ENCODE peak calls at places on chromosomes 7 and 10, in seven cellular contexts. J, M, D, A, X, Z and R are unnamed samples.

GRCh38 chr10:121338206-121338991 is 259.8 kb downstream of the FGFR2 start:
- DNase-seq in X (no peak), Z (no peak), M (no peak), D (no peak), J (no peak), A (no peak), R (no peak)

GRCh38 chr10:79394631-79395030 is 47.4 kb downstream of the PPIF start:
- DNase-seq in A (peak), D (no peak), J (no peak), M (no peak), Z (no peak), X (no peak), R (no peak)

GRCh38 chr10:42932116-42932515 is 144.8 kb upstream of the RET start:
- DNase-seq in Z (no peak), D (no peak), A (no peak), X (no peak), J (no peak), M (no peak), R (no peak)

GRCh38 chr7:74525881-74526280 is 72.2 kb downstream of the GTF2IRD1 start:
- DNase-seq in D (no peak), A (peak), Z (peak), J (no peak), M (no peak), X (no peak), R (no peak)

GRCh38 chr7:28580626-28581025 is 168.3 kb downstream of the CREB5 start:
- DNase-seq in D (no peak), X (no peak), Z (no peak), A (no peak), J (no peak), M (no peak), R (no peak)

GRCh38 chr7:45598697-45599520 is 24.7 kb downstream of the ADCY1 start:
- DNase-seq in Z (no peak), A (peak), X (no peak), M (no peak), D (no peak), J (no peak), R (no peak)

GRCh38 chr10:68247931-68248330 is 16.0 kb upstream of the ATOH7 start:
- DNase-seq in D (no peak), X (no peak), J (no peak), M (no peak), A (no peak), Z (no peak), R (no peak)

GRCh38 chr7:73992104-73992562 is 35.8 kb upstream of the ELN start:
- DNase-seq in J (no peak), D (no peak), A (no peak), M (no peak), Z (no peak), X (no peak), R (no peak)

GRCh38 chr10:114335614-114336013 is 68.7 kb downstream of the AFAP1L2 start:
- DNase-seq in A (no peak), Z (no peak), D (no peak), J (no peak), X (no peak), M (no peak), R (no peak)

GRCh38 chr7:137757146-137757925 is 89.4 kb downstream of the DGKI start:
- DNase-seq in X (no peak), D (no peak), M (no peak), J (no peak), A (no peak), Z (no peak), R (no peak)

GRCh38 chr7:137832382-137832781 is 14.4 kb downstream of the DGKI start:
- DNase-seq in M (no peak), A (no peak), D (no peak), Z (no peak), X (no peak), J (no peak), R (no peak)

GRCh38 chr7:139958599-139959380 is 104.0 kb downstream of the PARP12 start:
- DNase-seq in M (no peak), X (no peak), A (no peak), Z (no peak), D (no peak), J (no peak), R (no peak)

GRCh38 chr7:68309271-68309670 is 1289.0 kb upstream of the AUTS2 start:
- DNase-seq in J (no peak), Z (no peak), D (no peak), A (no peak), M (no peak), X (no peak), R (no peak)

GRCh38 chr7:87574630-87575029 is 26.1 kb downstream of the ABCB1 start:
- DNase-seq in J (no peak), M (peak), A (no peak), Z (no peak), X (no peak), D (no peak), R (no peak)

GRCh38 chr10:308101-308500 is 172.8 kb downstream of the ZMYND11 start:
- DNase-seq in M (no peak), D (no peak), Z (no peak), A (no peak), X (no peak), J (no peak), R (no peak)

GRCh38 chr10:60816624-60817023 is 38.3 kb downstream of the CDK1 start:
- DNase-seq in J (peak), X (peak), M (peak), A (no peak), D (peak), Z (peak), R (no peak)

GRCh38 chr10:126924915-126925300 is 19.7 kb downstream of the DOCK1 start:
- DNase-seq in Z (no peak), J (no peak), M (peak), X (no peak), D (no peak), A (no peak), R (no peak)

DNA sequence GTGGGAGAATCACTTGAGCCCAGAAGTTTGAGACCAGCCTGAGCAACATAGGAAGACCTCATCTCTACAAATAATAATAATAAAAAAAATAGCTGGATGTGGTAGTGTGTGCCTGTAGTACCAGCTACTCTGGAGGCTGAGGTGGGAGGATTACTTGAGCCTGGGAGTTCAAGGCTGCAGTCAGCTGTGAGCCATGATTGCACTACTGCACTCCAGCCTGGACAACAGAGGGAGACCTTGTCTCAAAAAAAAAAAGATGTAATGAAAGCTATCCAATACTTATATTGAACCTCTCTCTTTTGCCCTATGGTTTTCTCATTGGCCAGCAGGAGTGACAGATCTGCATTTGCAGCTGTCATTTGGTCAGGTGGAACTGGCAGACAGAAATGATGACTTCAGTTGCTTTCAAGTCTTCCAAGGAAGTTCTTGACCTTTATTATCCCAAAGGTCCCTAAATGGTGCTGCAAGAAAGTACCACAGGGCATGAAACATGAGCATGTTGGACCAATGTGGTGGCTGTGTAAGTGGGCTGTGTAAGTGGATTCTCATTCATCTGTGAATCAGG is 99.4 kb downstream of the CALD1 start:
- DNase-seq in J (no peak), D (no peak), A (no peak), X (no peak), Z (no peak), M (no peak), R (no peak)
- TF ChIP-seq CTCF in J (peak), D (no peak), A (no peak), X (no peak), Z (no peak), M (peak), R (no peak)

DNA sequence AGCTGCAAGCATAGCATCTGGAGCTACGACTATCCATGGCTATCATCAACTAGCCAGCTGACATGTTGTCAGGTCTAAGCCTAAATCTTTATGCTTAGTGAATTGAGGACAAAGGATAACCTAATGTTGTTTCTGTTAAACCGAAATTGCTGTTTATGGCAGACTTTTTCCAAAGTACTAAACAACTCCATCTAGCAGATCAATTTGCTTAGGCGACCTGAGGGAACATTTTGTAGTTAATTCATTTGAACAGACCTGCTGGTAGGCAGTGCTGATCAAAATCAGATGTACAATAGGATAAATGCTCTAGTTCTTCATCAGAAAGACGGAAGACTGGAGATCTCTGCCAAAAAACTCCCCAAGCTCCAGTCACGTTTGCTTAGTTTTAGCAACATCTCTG is 301.5 kb upstream of the NRP1 start:
- DNase-seq in A (no peak), Z (no peak), J (no peak), M (no peak), D (no peak), X (no peak), R (no peak)
- TF ChIP-seq CTCF in A (no peak), Z (no peak), J (no peak), M (no peak), D (no peak), X (no peak), R (no peak)

GRCh38 chr7:30412810-30413504 is 65.6 kb downstream of the NOD1 start:
- DNase-seq in A (no peak), J (no peak), Z (peak), X (peak), D (peak), M (peak), R (no peak)
- TF ChIP-seq CTCF in A (no peak), J (peak), Z (peak), X (peak), D (peak), M (peak), R (no peak)

DNA sequence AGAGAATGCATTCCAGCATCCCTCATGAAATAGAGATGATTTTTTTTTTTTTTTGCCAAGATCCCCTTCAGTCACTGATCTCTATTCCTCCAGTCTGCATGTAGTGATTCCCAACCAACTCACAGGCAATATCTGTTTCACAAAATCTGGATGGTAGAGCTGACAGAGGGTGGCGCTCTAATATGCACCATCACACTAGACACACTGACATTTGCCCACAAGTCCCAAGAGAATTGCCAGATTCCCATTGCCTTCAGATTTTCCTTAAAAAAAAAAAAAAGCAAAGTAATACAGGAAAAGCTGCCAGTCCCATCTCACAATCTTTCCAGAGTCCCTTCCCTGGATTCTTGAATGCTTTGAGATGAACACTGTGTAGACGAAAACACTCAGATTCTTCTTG is 301.0 kb downstream of the SORCS1 start:
- DNase-seq in Z (no peak), A (no peak), M (no peak), J (no peak), X (no peak), D (no peak), R (no peak)
- TF ChIP-seq CTCF in Z (no peak), A (no peak), M (peak), J (no peak), X (no peak), D (no peak), R (no peak)

DNA sequence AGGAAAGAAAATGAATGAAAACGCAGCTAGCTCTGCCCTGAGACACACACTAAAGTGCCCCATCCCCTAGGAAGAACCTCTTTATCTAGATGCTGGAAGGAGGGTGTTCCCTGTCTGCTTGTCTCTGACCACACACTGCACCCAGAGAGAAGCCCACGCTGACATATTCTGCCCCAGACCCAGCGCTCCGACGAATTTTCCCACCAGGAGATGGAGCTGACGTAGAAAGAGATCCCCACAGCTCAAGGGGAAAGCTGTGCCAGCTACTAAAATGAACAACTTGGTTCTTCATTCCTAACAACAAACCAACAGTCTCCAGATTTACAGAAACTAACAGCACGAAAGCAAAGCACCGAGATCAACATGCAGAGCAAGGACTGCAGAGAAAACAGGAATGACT is 73.3 kb downstream of the KIAA1549 start:
- DNase-seq in A (no peak), D (no peak), X (no peak), M (no peak), Z (no peak), J (no peak), R (no peak)
- TF ChIP-seq CTCF in A (no peak), D (no peak), X (no peak), M (no peak), Z (no peak), J (no peak), R (no peak)

GRCh38 chr10:96641396-96641795 is 54.6 kb upstream of the TM9SF3 start:
- DNase-seq in J (no peak), D (no peak), Z (no peak), X (no peak), A (no peak), M (no peak), R (no peak)

GRCh38 chr10:96643920-96644319 is 57.1 kb upstream of the TM9SF3 start:
- DNase-seq in A (no peak), D (no peak), Z (no peak), J (peak), M (no peak), X (no peak), R (no peak)

GRCh38 chr10:96642530-96642929 is 55.7 kb upstream of the TM9SF3 start:
- DNase-seq in D (no peak), J (no peak), X (no peak), Z (no peak), A (no peak), M (no peak), R (no peak)

GRCh38 chr10:96641896-96642295 is 55.1 kb upstream of the TM9SF3 start:
- DNase-seq in A (no peak), D (no peak), J (no peak), Z (no peak), M (no peak), X (no peak), R (no peak)

DNA sequence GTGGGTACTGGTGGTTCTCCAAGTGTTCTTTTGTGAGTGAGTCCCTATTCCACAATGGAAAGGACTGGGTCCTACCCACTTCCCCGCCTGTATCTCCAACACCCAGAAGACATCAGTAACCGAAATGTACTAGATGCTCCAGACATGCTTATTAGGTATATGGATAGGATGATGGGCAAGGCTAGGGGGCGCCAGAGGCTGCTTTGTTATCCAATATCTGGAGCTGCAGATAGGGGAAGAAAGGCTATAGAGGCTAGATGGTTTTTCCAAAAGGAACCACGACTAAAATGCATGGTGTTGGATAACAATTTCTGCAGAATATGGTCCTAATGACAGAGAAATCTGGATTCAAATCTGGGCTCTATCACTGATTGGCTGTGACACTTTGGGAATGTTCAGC is 56.2 kb upstream of the TM9SF3 start:
- DNase-seq in M (peak), D (peak), J (peak), Z (peak), A (no peak), X (peak), R (peak)
- TF ChIP-seq CTCF in M (peak), D (peak), J (peak), Z (peak), A (no peak), X (no peak), R (no peak)

DNA sequence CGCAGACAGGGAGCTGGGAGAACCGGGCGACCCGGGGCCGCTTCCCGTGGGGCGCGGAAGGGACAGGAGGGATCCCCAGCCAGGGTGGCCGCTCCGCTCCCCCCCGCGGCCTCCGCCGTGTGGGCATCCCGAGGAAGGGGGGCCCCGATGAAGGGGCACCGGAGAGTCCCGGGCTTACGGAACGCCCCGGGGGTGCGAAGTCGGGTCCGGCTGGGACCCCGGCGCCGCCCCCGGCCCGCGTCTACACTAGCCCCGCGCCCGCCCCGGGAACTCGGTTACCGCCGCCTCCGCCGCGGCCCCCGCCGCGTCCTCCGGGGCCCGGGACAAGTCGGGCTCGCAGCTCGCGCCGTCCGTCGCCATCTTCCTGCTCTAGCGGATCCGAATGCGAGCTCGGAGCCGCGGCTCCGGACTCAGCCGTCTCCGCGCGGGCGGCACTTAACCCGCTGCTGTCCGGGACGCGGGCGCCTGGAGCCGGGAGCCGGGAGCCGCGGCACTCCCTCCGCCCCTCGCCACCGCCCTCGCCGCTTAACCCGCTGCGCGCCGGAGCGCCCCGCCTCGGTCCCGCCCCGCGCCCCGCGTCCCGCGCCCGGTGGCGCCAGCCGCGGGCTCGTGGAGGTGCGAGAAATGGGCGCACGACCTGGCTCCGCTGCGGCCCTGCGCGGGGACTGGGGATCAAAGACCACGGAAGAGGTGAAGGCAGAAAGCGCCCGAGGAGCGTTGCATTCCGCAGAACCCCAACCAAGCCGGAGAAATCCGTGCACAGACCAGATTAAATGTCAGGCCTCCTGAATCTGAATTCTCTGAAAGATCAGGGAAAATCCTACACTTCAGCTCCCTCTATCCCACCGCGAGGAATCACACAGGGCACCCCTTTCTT is at the start of gene CTTNBP2:
- DNase-seq in A (peak), M (peak), J (no peak), X (peak), D (peak), Z (no peak), R (no peak)
- TF ChIP-seq CTCF in A (no peak), M (peak), J (no peak), X (no peak), D (no peak), Z (no peak), R (no peak)